ENCODE peak calls at places on chromosomes 13 and 19, in seven cellular contexts. D is natural killer cell; B is right lobe of liver; W is uterus; A is NAMALWA; R is activated CD4-positive, CD25-positive, alpha-beta regulatory T cell; S is cardiac fibroblast. K is an unnamed sample.

GRCh38 chr13:50910483-50910805 is 853 bp downstream of the RNASEH2B start:
- DNase-seq in D (no peak), B (peak), W (no peak), A (no peak), R (no peak), S (peak), K (no peak)

GRCh38 chr13:75324413-75324940 is 157.5 kb downstream of the TBC1D4 start:
- DNase-seq in D (no peak), B (no peak), W (no peak), A (no peak), R (no peak), S (no peak), K (no peak)

GRCh38 chr13:51781246-51782022 is 22.5 kb downstream of the DHRS12 start:
- DNase-seq in D (no peak), B (no peak), W (no peak), A (peak), R (no peak), S (peak), K (no peak)

GRCh38 chr19:39126312-39126561 is 651 bp downstream of the PAK4 start:
- DNase-seq in D (no peak), B (no peak), W (no peak), A (no peak), R (no peak), S (no peak), K (no peak)

GRCh38 chr13:103615778-103616177 is 549.6 kb upstream of the SLC10A2 start:
- DNase-seq in D (no peak), B (no peak), W (no peak), A (no peak), R (no peak), S (no peak), K (no peak)

GRCh38 chr13:108185218-108185617 is 30.1 kb downstream of the LIG4 start:
- DNase-seq in D (no peak), B (no peak), W (no peak), A (peak), R (no peak), S (no peak), K (no peak)

GRCh38 chr13:102799544-102800144 is 725 bp downstream of the BIVM start:
- DNase-seq in D (peak), B (peak), W (no peak), A (no peak), R (no peak), S (peak), K (no peak)

GRCh38 chr19:28103916-28104315 is 1109.0 kb downstream of the UQCRFS1 start:
- DNase-seq in D (no peak), B (no peak), W (no peak), A (no peak), R (no peak), S (no peak), K (no peak)

GRCh38 chr19:28785961-28786360 is 427.0 kb downstream of the UQCRFS1 start:
- DNase-seq in D (no peak), B (no peak), W (no peak), A (no peak), R (no peak), S (no peak), K (no peak)

GRCh38 chr13:85631801-85632200 is 167.4 kb downstream of the SLITRK6 start:
- DNase-seq in D (no peak), B (no peak), W (no peak), A (no peak), R (no peak), S (no peak), K (no peak)

GRCh38 chr13:111354789-111355188 is 34.3 kb downstream of the TEX29 start:
- DNase-seq in D (no peak), B (no peak), W (no peak), A (no peak), R (no peak), S (no peak), K (no peak)

GRCh38 chr19:42487025-42487797 is 41.1 kb downstream of the CEACAM1 start:
- DNase-seq in D (no peak), B (no peak), W (no peak), A (no peak), R (no peak), S (no peak), K (no peak)

GRCh38 chr13:32495841-32496240 is 42.8 kb downstream of the N4BP2L2 start:
- DNase-seq in D (no peak), B (no peak), W (no peak), A (no peak), R (no peak), S (no peak), K (no peak)

GRCh38 chr19:47495478-47496372 is 11.7 kb upstream of the KPTN start:
- DNase-seq in D (no peak), B (no peak), W (no peak), A (no peak), R (no peak), S (no peak), K (no peak)

GRCh38 chr19:47658431-47659383 is 49.8 kb downstream of the BICRA start:
- DNase-seq in D (no peak), B (no peak), W (no peak), A (no peak), R (no peak), S (no peak), K (no peak)